ENCODE peak calls at places on chromosomes 7 and 10, in six cellular contexts. One of them, this sample, is unnamed.

GRCh38 chr10:69043931-69044531 is 43.9 kb upstream of the SRGN start:
- DNase-seq in Panc1: no peak
- DNase-seq in cardiac muscle cell: no peak
- DNase-seq in CD4-positive, alpha-beta T cell: no peak
- DNase-seq in OCI-LY7: peak; percentile 36
- DNase-seq in psoas muscle: no peak
- DNase-seq in this sample: no peak

GRCh38 chr7:77759294-77759889 is 38.8 kb downstream of the TMEM60 start:
- DNase-seq in psoas muscle: no peak
- DNase-seq in Panc1: peak; percentile 60
- DNase-seq in OCI-LY7: peak; percentile 76
- DNase-seq in CD4-positive, alpha-beta T cell: peak; percentile 57
- DNase-seq in cardiac muscle cell: peak; percentile 82
- DNase-seq in this sample: peak; percentile 52

GRCh38 chr10:113086282-113086681 is 136.2 kb downstream of the TCF7L2 start:
- DNase-seq in Panc1: no peak
- DNase-seq in psoas muscle: no peak
- DNase-seq in cardiac muscle cell: no peak
- DNase-seq in OCI-LY7: no peak
- DNase-seq in CD4-positive, alpha-beta T cell: no peak
- DNase-seq in this sample: no peak

GRCh38 chr10:77121829-77122228 is 515.8 kb downstream of the KCNMA1 start:
- DNase-seq in psoas muscle: no peak
- DNase-seq in OCI-LY7: no peak
- DNase-seq in CD4-positive, alpha-beta T cell: no peak
- DNase-seq in cardiac muscle cell: no peak
- DNase-seq in Panc1: no peak
- DNase-seq in this sample: no peak

GRCh38 chr10:4503076-4503475 is 322.9 kb upstream of the AKR1E2 start:
- DNase-seq in cardiac muscle cell: peak; percentile 42
- DNase-seq in OCI-LY7: no peak
- DNase-seq in Panc1: no peak
- DNase-seq in CD4-positive, alpha-beta T cell: no peak
- DNase-seq in psoas muscle: no peak
- DNase-seq in this sample: no peak

GRCh38 chr7:31160956-31161355 is 108.8 kb downstream of the ADCYAP1R1 start:
- DNase-seq in psoas muscle: no peak
- DNase-seq in Panc1: no peak
- DNase-seq in OCI-LY7: no peak
- DNase-seq in CD4-positive, alpha-beta T cell: no peak
- DNase-seq in cardiac muscle cell: no peak
- DNase-seq in this sample: no peak

GRCh38 chr10:107915277-107915634 is 750.8 kb upstream of the SORCS1 start:
- DNase-seq in cardiac muscle cell: peak; percentile 57
- DNase-seq in CD4-positive, alpha-beta T cell: no peak
- DNase-seq in Panc1: no peak
- DNase-seq in psoas muscle: no peak
- DNase-seq in OCI-LY7: no peak
- DNase-seq in this sample: no peak

GRCh38 chr10:13100349-13101294 is 659 bp downstream of the OPTN start:
- DNase-seq in OCI-LY7: no peak
- DNase-seq in psoas muscle: peak; percentile 71
- DNase-seq in Panc1: no peak
- DNase-seq in CD4-positive, alpha-beta T cell: peak; percentile 11
- DNase-seq in cardiac muscle cell: peak; percentile 31
- DNase-seq in this sample: peak; percentile 44

GRCh38 chr7:148921806-148922205 is 37.7 kb upstream of the EZH2 start:
- DNase-seq in cardiac muscle cell: no peak
- DNase-seq in CD4-positive, alpha-beta T cell: no peak
- DNase-seq in OCI-LY7: no peak
- DNase-seq in psoas muscle: no peak
- DNase-seq in Panc1: no peak
- DNase-seq in this sample: peak; percentile 22

GRCh38 chr10:11522821-11523245 is 88.6 kb downstream of the USP6NL start:
- DNase-seq in CD4-positive, alpha-beta T cell: no peak
- DNase-seq in psoas muscle: no peak
- DNase-seq in OCI-LY7: no peak
- DNase-seq in cardiac muscle cell: no peak
- DNase-seq in Panc1: no peak
- DNase-seq in this sample: no peak

GRCh38 chr10:76769161-76769560 is 868.4 kb downstream of the KCNMA1 start:
- DNase-seq in OCI-LY7: no peak
- DNase-seq in psoas muscle: no peak
- DNase-seq in CD4-positive, alpha-beta T cell: no peak
- DNase-seq in cardiac muscle cell: no peak
- DNase-seq in Panc1: no peak
- DNase-seq in this sample: no peak

GRCh38 chr10:78267598-78267997 is 233.9 kb downstream of the RPS24 start:
- DNase-seq in CD4-positive, alpha-beta T cell: no peak
- DNase-seq in cardiac muscle cell: peak; percentile 18
- DNase-seq in Panc1: no peak
- DNase-seq in OCI-LY7: no peak
- DNase-seq in psoas muscle: no peak
- DNase-seq in this sample: no peak

GRCh38 chr7:37728747-37729146 is 45.2 kb downstream of the GPR141 start:
- DNase-seq in OCI-LY7: no peak
- DNase-seq in cardiac muscle cell: no peak
- DNase-seq in psoas muscle: no peak
- DNase-seq in Panc1: no peak
- DNase-seq in CD4-positive, alpha-beta T cell: no peak
- DNase-seq in this sample: no peak

GRCh38 chr10:51663086-51663485 is 36.3 kb downstream of the CSTF2T start:
- DNase-seq in Panc1: no peak
- DNase-seq in CD4-positive, alpha-beta T cell: no peak
- DNase-seq in OCI-LY7: no peak
- DNase-seq in cardiac muscle cell: peak; percentile 25
- DNase-seq in psoas muscle: no peak
- DNase-seq in this sample: no peak

GRCh38 chr7:94295805-94296204 is 98.9 kb upstream of the COL1A2 start:
- DNase-seq in Panc1: no peak
- DNase-seq in CD4-positive, alpha-beta T cell: no peak
- DNase-seq in psoas muscle: no peak
- DNase-seq in cardiac muscle cell: peak; percentile 91
- DNase-seq in OCI-LY7: no peak
- DNase-seq in this sample: no peak
- TF ChIP-seq CTCF in Panc1: peak; percentile 53
- TF ChIP-seq CTCF in CD4-positive, alpha-beta T cell: no peak
- TF ChIP-seq CTCF in psoas muscle: peak; percentile 26
- TF ChIP-seq CTCF in cardiac muscle cell: peak; percentile 78
- TF ChIP-seq CTCF in OCI-LY7: no peak
- TF ChIP-seq CTCF in this sample: peak; percentile 73

GRCh38 chr7:4078580-4078979 is 603.5 kb upstream of the FOXK1 start:
- DNase-seq in Panc1: no peak
- DNase-seq in psoas muscle: no peak
- DNase-seq in CD4-positive, alpha-beta T cell: no peak
- DNase-seq in cardiac muscle cell: no peak
- DNase-seq in OCI-LY7: no peak
- DNase-seq in this sample: no peak
- H3K9me3 ChIP-seq in Panc1: no peaks in the 10 kb centered on the region
- H3K9me3 ChIP-seq in psoas muscle: no peaks in the 10 kb centered on the region
- H3K9me3 ChIP-seq in CD4-positive, alpha-beta T cell: no peaks in the 10 kb centered on the region
- H3K9me3 ChIP-seq in cardiac muscle cell: no peaks in the 10 kb centered on the region
- H3K9me3 ChIP-seq in OCI-LY7: no peaks in the 10 kb centered on the region
- H3K9me3 ChIP-seq in this sample: no peaks in the 10 kb centered on the region

DNA sequence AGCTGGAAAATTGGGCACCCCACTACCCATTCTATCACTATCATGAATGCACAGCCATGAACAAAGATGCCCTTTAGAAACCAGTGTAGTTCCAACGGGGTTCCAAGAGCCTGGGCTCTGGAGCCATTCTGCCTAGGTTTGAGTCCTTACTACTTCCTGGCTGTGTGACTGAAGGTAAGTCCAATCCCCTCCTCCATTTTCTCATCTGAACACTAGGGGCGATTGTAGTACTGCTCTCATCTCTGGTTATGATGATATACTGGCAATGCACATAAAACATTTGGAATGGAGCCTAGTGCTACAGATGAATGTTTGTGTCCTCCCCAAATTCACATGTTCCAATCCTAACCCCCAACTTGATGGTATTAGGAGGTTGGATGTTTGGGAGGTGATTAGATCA is 28.1 kb upstream of the CDH23 start:
- DNase-seq in psoas muscle: no peak
- DNase-seq in cardiac muscle cell: no peak
- DNase-seq in OCI-LY7: peak; percentile 58
- DNase-seq in Panc1: no peak
- DNase-seq in CD4-positive, alpha-beta T cell: no peak
- DNase-seq in this sample: no peak
- TF ChIP-seq CTCF in psoas muscle: no peak
- TF ChIP-seq CTCF in cardiac muscle cell: peak; percentile 4
- TF ChIP-seq CTCF in OCI-LY7: peak; percentile 69
- TF ChIP-seq CTCF in Panc1: no peak
- TF ChIP-seq CTCF in CD4-positive, alpha-beta T cell: no peak
- TF ChIP-seq CTCF in this sample: no peak

GRCh38 chr7:67671006-67671405 is 674.4 kb downstream of the TYW1 start:
- DNase-seq in CD4-positive, alpha-beta T cell: no peak
- DNase-seq in Panc1: no peak
- DNase-seq in cardiac muscle cell: no peak
- DNase-seq in psoas muscle: no peak
- DNase-seq in OCI-LY7: no peak
- DNase-seq in this sample: no peak
- H3K9me3 ChIP-seq in CD4-positive, alpha-beta T cell: no peaks in the 10 kb centered on the region
- H3K9me3 ChIP-seq in Panc1: peaks cover 7% of the 10 kb centered on the region
- H3K9me3 ChIP-seq in cardiac muscle cell: no peaks in the 10 kb centered on the region
- H3K9me3 ChIP-seq in psoas muscle: peaks cover 8% of the 10 kb centered on the region
- H3K9me3 ChIP-seq in OCI-LY7: no peaks in the 10 kb centered on the region
- H3K9me3 ChIP-seq in this sample: no peaks in the 10 kb centered on the region

GRCh38 chr10:119290301-119291036 is 83.1 kb downstream of the GRK5 start:
- DNase-seq in OCI-LY7: no peak
- DNase-seq in cardiac muscle cell: no peak
- DNase-seq in Panc1: no peak
- DNase-seq in CD4-positive, alpha-beta T cell: no peak
- DNase-seq in psoas muscle: no peak
- DNase-seq in this sample: no peak
- TF ChIP-seq CTCF in OCI-LY7: no peak
- TF ChIP-seq CTCF in cardiac muscle cell: no peak
- TF ChIP-seq CTCF in Panc1: no peak
- TF ChIP-seq CTCF in CD4-positive, alpha-beta T cell: no peak
- TF ChIP-seq CTCF in psoas muscle: no peak
- TF ChIP-seq CTCF in this sample: no peak

GRCh38 chr7:156145184-156145583 is 332.9 kb upstream of the SHH start:
- DNase-seq in Panc1: no peak
- DNase-seq in OCI-LY7: no peak
- DNase-seq in cardiac muscle cell: no peak
- DNase-seq in psoas muscle: no peak
- DNase-seq in CD4-positive, alpha-beta T cell: no peak
- DNase-seq in this sample: no peak
- H3K9me3 ChIP-seq in Panc1: no peaks in the 10 kb centered on the region
- H3K9me3 ChIP-seq in OCI-LY7: no peaks in the 10 kb centered on the region
- H3K9me3 ChIP-seq in cardiac muscle cell: no peaks in the 10 kb centered on the region
- H3K9me3 ChIP-seq in psoas muscle: no peaks in the 10 kb centered on the region
- H3K9me3 ChIP-seq in CD4-positive, alpha-beta T cell: no peaks in the 10 kb centered on the region
- H3K9me3 ChIP-seq in this sample: no peaks in the 10 kb centered on the region

DNA sequence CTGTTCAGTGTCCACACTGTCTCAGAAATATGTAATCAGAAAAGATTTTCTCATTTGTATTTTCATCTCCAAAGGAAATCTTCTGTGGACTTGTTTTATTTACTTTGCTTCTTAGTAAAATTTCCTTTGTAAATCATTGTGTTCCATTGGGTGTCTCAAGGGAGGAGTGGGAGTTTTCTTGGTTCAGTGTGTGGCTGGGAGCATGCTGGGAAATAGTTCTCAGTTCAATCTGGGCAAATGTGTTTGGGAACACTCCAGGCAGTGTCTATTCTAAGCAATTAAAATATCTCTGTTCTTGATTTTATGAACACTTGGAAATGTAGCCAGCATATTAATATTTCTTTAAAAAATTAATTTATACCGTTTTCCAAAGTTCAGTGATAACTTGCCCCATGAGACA is 1019.8 kb downstream of the CNTNAP2 start:
- DNase-seq in psoas muscle: no peak
- DNase-seq in Panc1: no peak
- DNase-seq in cardiac muscle cell: no peak
- DNase-seq in CD4-positive, alpha-beta T cell: no peak
- DNase-seq in OCI-LY7: no peak
- DNase-seq in this sample: no peak
- TF ChIP-seq CTCF in psoas muscle: no peak
- TF ChIP-seq CTCF in Panc1: no peak
- TF ChIP-seq CTCF in cardiac muscle cell: no peak
- TF ChIP-seq CTCF in CD4-positive, alpha-beta T cell: no peak
- TF ChIP-seq CTCF in OCI-LY7: no peak
- TF ChIP-seq CTCF in this sample: no peak